ENCODE peak calls at places on chromosomes 16 and 17, in nine cellular contexts. A, N, I, Z, Y, V, U, T and W are unnamed samples.

GRCh38 chr17:41625602-41626001 is 1.2 kb upstream of the KRT17 start:
- DNase-seq in A (no peak), N (no peak), I (no peak), Z (peak), Y (no peak), V (no peak), U (no peak), T (peak), W (no peak)

GRCh38 chr17:80095038-80095843 is 6.1 kb upstream of the GAA start:
- DNase-seq in A (peak), N (no peak), I (no peak), Z (peak), Y (no peak), V (no peak), U (no peak), T (no peak), W (no peak)

GRCh38 chr16:3458852-3459361 is 15.4 kb downstream of the NAA60 start:
- DNase-seq in A (no peak), N (no peak), I (peak), Z (no peak), Y (peak), V (peak), U (no peak), T (no peak), W (peak)

GRCh38 chr16:3097266-3097665 is 1.8 kb downstream of the ZSCAN10 start:
- DNase-seq in A (no peak), N (no peak), I (no peak), Z (peak), Y (no peak), V (no peak), U (no peak), T (no peak), W (no peak)

GRCh38 chr17:66570353-66571195 is 264.3 kb upstream of the CACNG5 start:
- DNase-seq in A (no peak), N (no peak), I (no peak), Z (no peak), Y (peak), V (no peak), U (no peak), T (no peak), W (no peak)

GRCh38 chr16:81421536-81421935 is 23.1 kb upstream of the CMIP start:
- DNase-seq in A (no peak), N (no peak), I (no peak), Z (peak), Y (no peak), V (no peak), U (no peak), T (no peak), W (no peak)

GRCh38 chr17:16926591-16927451 is 45.1 kb downstream of the TNFRSF13B start:
- DNase-seq in A (peak), N (peak), I (no peak), Z (peak), Y (peak), V (no peak), U (no peak), T (peak), W (peak)

GRCh38 chr17:10172778-10173177 is 25.6 kb downstream of the GAS7 start:
- DNase-seq in A (no peak), N (no peak), I (no peak), Z (no peak), Y (no peak), V (no peak), U (no peak), T (no peak), W (no peak)

GRCh38 chr17:7781467-7781866 is 52.5 kb upstream of the KDM6B start:
- DNase-seq in A (no peak), N (no peak), I (peak), Z (no peak), Y (peak), V (no peak), U (no peak), T (peak), W (peak)

GRCh38 chr16:49330562-49331201 is 42.9 kb upstream of the C16orf78 start:
- DNase-seq in A (no peak), N (no peak), I (no peak), Z (no peak), Y (no peak), V (no peak), U (no peak), T (no peak), W (no peak)

GRCh38 chr16:10385725-10386516 is at the start of gene ATF7IP2:
- DNase-seq in A (peak), N (peak), I (peak), Z (peak), Y (peak), V (peak), U (peak), T (peak), W (peak)

GRCh38 chr16:74896389-74897370 is 88.2 kb downstream of the WDR59 start:
- DNase-seq in A (no peak), N (no peak), I (peak), Z (no peak), Y (peak), V (no peak), U (no peak), T (peak), W (peak)

GRCh38 chr16:16021646-16021987 is 72.2 kb downstream of the ABCC1 start:
- DNase-seq in A (no peak), N (no peak), I (no peak), Z (no peak), Y (no peak), V (no peak), U (no peak), T (no peak), W (no peak)

GRCh38 chr16:85369741-85370528 is 243.2 kb upstream of the GSE1 start:
- DNase-seq in A (peak), N (peak), I (peak), Z (peak), Y (peak), V (peak), U (no peak), T (no peak), W (peak)

GRCh38 chr16:82990155-82990554 is 363.4 kb downstream of the CDH13 start:
- DNase-seq in A (no peak), N (no peak), I (peak), Z (no peak), Y (peak), V (no peak), U (no peak), T (peak), W (peak)

GRCh38 chr17:78477913-78478756 is 99.1 kb downstream of the DNAH17 start:
- DNase-seq in A (no peak), N (no peak), I (no peak), Z (no peak), Y (no peak), V (no peak), U (no peak), T (no peak), W (no peak)

GRCh38 chr16:10228779-10229178 is 46.6 kb upstream of the GRIN2A start:
- DNase-seq in A (no peak), N (no peak), I (no peak), Z (no peak), Y (no peak), V (no peak), U (no peak), T (no peak), W (no peak)

GRCh38 chr17:74775409-74776043 is 619 bp downstream of the NAT9 start:
- DNase-seq in A (no peak), N (no peak), I (no peak), Z (no peak), Y (peak), V (no peak), U (no peak), T (no peak), W (no peak)

GRCh38 chr17:63974594-63975192 is 2.0 kb upstream of the SCN4A start:
- DNase-seq in A (no peak), N (no peak), I (peak), Z (no peak), Y (peak), V (no peak), U (no peak), T (no peak), W (no peak)

GRCh38 chr16:56748826-56749225 is 18.9 kb downstream of the NUP93 start:
- DNase-seq in A (no peak), N (no peak), I (no peak), Z (no peak), Y (no peak), V (no peak), U (no peak), T (no peak), W (no peak)

GRCh38 chr17:151886-152859 is 14.8 kb downstream of the SCGB1C2 start:
- DNase-seq in A (peak), N (peak), I (no peak), Z (peak), Y (peak), V (no peak), U (no peak), T (no peak), W (peak)

GRCh38 chr16:67666538-67667433 is at the start of the genes C16orf86 and ENKD1:
- DNase-seq in A (peak), N (peak), I (peak), Z (peak), Y (peak), V (peak), U (peak), T (peak), W (peak)

GRCh38 chr16:2816751-2817495 is at the start of gene PRSS21:
- DNase-seq in A (no peak), N (no peak), I (no peak), Z (no peak), Y (no peak), V (no peak), U (no peak), T (no peak), W (no peak)

GRCh38 chr16:57616871-57617270 is 11.6 kb upstream of the ADGRG1 start:
- DNase-seq in A (peak), N (no peak), I (no peak), Z (peak), Y (no peak), V (peak), U (no peak), T (peak), W (no peak)

GRCh38 chr17:1490643-1491405 is 1.7 kb downstream of the MYO1C start:
- DNase-seq in A (peak), N (peak), I (peak), Z (peak), Y (no peak), V (peak), U (peak), T (peak), W (peak)

GRCh38 chr17:75996665-75997590 is 3.7 kb upstream of the CDK3 start:
- DNase-seq in A (no peak), N (no peak), I (peak), Z (peak), Y (peak), V (peak), U (no peak), T (peak), W (peak)

GRCh38 chr17:51347851-51348584 is 87.7 kb downstream of the UTP18 start:
- DNase-seq in A (no peak), N (no peak), I (no peak), Z (no peak), Y (no peak), V (no peak), U (no peak), T (no peak), W (no peak)

GRCh38 chr16:78770353-78771091 is 671.1 kb downstream of the WWOX start:
- DNase-seq in A (peak), N (peak), I (peak), Z (peak), Y (peak), V (peak), U (peak), T (peak), W (no peak)

GRCh38 chr17:4140125-4140524 is 2.7 kb downstream of the ZZEF1 start:
- DNase-seq in A (no peak), N (no peak), I (no peak), Z (no peak), Y (no peak), V (no peak), U (no peak), T (no peak), W (no peak)

GRCh38 chr16:1706386-1707192 is 594 bp downstream of the MAPK8IP3 start:
- DNase-seq in A (peak), N (no peak), I (no peak), Z (no peak), Y (peak), V (no peak), U (no peak), T (peak), W (peak)

GRCh38 chr16:88703486-88704309 is 2.5 kb downstream of the RNF166 start:
- DNase-seq in A (no peak), N (peak), I (no peak), Z (no peak), Y (no peak), V (peak), U (no peak), T (no peak), W (no peak)

GRCh38 chr16:74607310-74607966 is 524 bp upstream of the GLG1 start:
- DNase-seq in A (no peak), N (no peak), I (no peak), Z (no peak), Y (no peak), V (no peak), U (no peak), T (no peak), W (no peak)

GRCh38 chr17:51046527-51047384 is 73.9 kb downstream of the SPAG9 start:
- DNase-seq in A (peak), N (peak), I (peak), Z (peak), Y (peak), V (peak), U (peak), T (peak), W (peak)

GRCh38 chr17:12089809-12090384 is 69.2 kb downstream of the MAP2K4 start:
- DNase-seq in A (no peak), N (no peak), I (peak), Z (no peak), Y (peak), V (no peak), U (no peak), T (peak), W (peak)

DNA sequence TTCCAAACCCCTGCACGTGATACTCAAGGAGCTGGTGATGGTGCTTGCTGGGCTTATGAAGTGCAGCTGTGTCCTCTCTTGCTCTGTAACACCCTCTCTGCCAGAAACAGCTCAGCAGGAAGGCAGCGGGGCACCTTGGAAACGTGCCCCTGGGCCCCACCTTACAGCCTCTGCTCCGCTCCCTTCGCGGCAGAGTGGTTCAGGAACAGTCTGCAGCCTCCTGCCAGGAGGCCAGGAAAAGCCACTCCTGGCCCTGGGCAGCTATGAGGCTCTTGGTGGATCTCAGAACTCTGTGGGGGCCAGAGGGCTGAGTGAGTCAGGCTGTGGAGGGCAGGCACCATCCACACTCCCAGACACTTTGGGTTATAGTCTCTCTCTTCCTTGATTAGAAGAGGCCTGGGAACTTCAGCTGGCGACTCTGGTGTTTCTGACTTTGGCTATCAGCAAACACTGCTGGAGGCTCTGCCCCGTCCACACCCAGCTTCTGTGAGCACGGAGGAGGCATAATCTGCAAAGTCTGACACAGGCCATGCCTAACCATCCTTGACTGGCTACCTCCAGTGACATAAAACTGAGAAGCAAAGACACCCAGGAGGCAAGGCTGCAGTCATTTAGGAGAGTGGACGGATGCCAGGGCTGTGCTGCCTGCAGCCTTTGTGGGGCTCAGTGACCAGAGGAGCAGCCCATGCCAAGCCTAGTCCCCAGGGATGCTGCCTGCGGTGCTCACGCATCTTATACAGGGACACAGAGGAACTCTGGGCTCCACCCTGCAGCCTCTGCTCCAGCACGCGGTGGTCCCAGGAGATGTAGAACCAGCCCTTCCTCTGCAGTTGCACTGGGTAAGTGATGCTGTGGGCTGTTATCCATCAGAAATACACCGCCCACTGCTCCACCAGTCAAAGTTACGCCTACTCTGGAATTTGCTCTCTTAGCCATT is 65.3 kb downstream of the METRNL start:
- DNase-seq in A (peak), N (no peak), I (peak), Z (peak), Y (peak), V (no peak), U (no peak), T (peak), W (no peak)
- H3K4me3 ChIP-seq in A (no peak), N (no peak), I (no peak), Z (no peak), Y (no peak), V (no peak), U (no peak), T (no peak), W (no peak)

DNA sequence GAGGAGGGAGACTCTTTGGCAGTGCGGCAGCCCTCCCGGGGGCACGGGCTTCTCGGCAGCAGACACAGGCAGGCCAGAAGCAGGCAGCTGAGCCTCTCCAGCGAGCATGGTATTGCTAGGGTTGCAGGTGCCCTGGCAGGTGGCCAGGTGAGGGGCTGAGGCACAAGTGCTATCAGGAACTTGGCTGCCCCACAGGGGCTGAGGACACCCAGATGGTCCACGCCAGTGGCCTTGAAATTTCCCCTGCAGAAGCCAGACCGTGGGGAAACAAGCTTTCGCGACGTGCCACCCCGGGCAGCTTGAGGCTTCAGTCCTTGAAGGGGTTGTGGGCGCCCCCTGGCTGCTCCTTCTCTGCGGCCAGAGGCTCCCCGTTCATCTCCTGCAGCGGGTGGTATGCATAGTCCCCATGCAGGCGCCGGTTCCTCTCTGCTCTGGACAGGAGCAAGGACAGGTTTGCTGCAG is 8.5 kb downstream of the NAGPA start:
- DNase-seq in A (no peak), N (peak), I (no peak), Z (no peak), Y (peak), V (no peak), U (no peak), T (peak), W (no peak)
- TF ChIP-seq CTCF in A (no peak), N (peak), I (peak), Z (no peak), Y (peak), V (no peak), U (no peak), T (peak), W (no peak)

GRCh38 chr17:29645516-29646051 is 22.9 kb upstream of the CORO6 start:
- DNase-seq in A (peak), N (peak), I (peak), Z (peak), Y (peak), V (peak), U (peak), T (peak), W (peak)

GRCh38 chr17:29640981-29641642 is 18.4 kb upstream of the CORO6 start:
- DNase-seq in A (no peak), N (no peak), I (no peak), Z (no peak), Y (no peak), V (no peak), U (no peak), T (no peak), W (no peak)

GRCh38 chr17:29642171-29642611 is 19.5 kb upstream of the CORO6 start:
- DNase-seq in A (no peak), N (no peak), I (no peak), Z (no peak), Y (no peak), V (no peak), U (no peak), T (no peak), W (no peak)

GRCh38 chr17:29643817-29644160 is 21.1 kb upstream of the CORO6 start:
- DNase-seq in A (no peak), N (no peak), I (no peak), Z (no peak), Y (no peak), V (no peak), U (no peak), T (no peak), W (no peak)

GRCh38 chr17:29640413-29640812 is 17.7 kb upstream of the CORO6 start:
- DNase-seq in A (no peak), N (no peak), I (peak), Z (no peak), Y (peak), V (no peak), U (no peak), T (peak), W (peak)
- H3K4me3 ChIP-seq in A (no peak), N (no peak), I (no peak), Z (no peak), Y (no peak), V (no peak), U (no peak), T (no peak), W (no peak)

DNA sequence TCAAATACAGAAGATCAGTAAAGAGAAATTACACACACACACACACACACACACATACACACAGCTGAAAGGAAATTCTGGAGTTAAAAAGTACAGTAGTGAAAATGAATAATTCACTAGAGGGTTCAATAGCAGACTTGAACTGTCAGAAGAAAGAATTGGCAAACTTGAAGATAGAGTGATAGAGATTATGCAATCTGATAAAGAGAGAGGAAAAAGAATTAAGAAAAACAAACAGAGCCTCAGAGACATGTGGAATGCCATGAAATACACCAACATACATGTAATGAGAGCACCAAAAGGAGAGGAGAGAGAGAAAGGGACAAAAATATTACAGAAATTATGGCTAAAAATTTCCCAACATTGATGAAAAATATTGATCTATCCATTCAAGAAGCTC is 60.7 kb downstream of the MMD start:
- DNase-seq in A (no peak), N (no peak), I (no peak), Z (no peak), Y (no peak), V (no peak), U (no peak), T (no peak), W (no peak)
- TF ChIP-seq CTCF in A (no peak), N (no peak), I (no peak), Z (no peak), Y (no peak), V (no peak), U (no peak), T (no peak), W (no peak)

GRCh38 chr17:40067710-40068109 is 4.9 kb downstream of the THRA start:
- DNase-seq in A (no peak), N (no peak), I (no peak), Z (no peak), Y (no peak), V (no peak), U (no peak), T (no peak), W (no peak)

GRCh38 chr17:40068917-40069750 is 6.4 kb downstream of the THRA start:
- DNase-seq in A (peak), N (peak), I (peak), Z (peak), Y (peak), V (peak), U (peak), T (peak), W (peak)

GRCh38 chr17:40069751-40070643 is 7.2 kb downstream of the THRA start:
- DNase-seq in A (no peak), N (no peak), I (no peak), Z (peak), Y (peak), V (peak), U (peak), T (peak), W (peak)

GRCh38 chr17:40068584-40068916 is 5.8 kb downstream of the THRA start:
- DNase-seq in A (no peak), N (no peak), I (no peak), Z (no peak), Y (no peak), V (no peak), U (no peak), T (no peak), W (no peak)

GRCh38 chr17:40068129-40068581 is 5.4 kb downstream of the THRA start:
- DNase-seq in A (no peak), N (no peak), I (no peak), Z (no peak), Y (no peak), V (no peak), U (no peak), T (no peak), W (no peak)
- H3K4me3 ChIP-seq in A (no peak), N (peak), I (peak), Z (peak), Y (peak), V (no peak), U (no peak), T (no peak), W (peak)

GRCh38 chr16:65704866-65705265 is 583.0 kb upstream of the CDH11 start:
- DNase-seq in A (no peak), N (no peak), I (no peak), Z (no peak), Y (no peak), V (no peak), U (no peak), T (no peak), W (no peak)
- TF ChIP-seq CTCF in A (no peak), N (peak), I (peak), Z (peak), Y (peak), V (no peak), U (no peak), T (peak), W (peak)